ENCODE peak calls at places on chromosomes 16 and 17, in four cellular contexts. B is HepG2, S is GM12878, O is K562. P is an unnamed sample.
A peak's percentile ranks its signal among the peaks of the same experiment; 100 is the strongest.

GRCh38 chr16:19294156-19294649 is 8.7 kb downstream of the CLEC19A start:
- DNase-seq in B (no peak), S (peak; percentile 84), O (no peak), P (no peak)

GRCh38 chr17:5220074-5220473 is 14.6 kb downstream of the SCIMP start:
- DNase-seq in B (no peak), S (no peak), O (no peak), P (no peak)

GRCh38 chr17:79985951-79986391 is 49.7 kb downstream of the TBC1D16 start:
- DNase-seq in B (no peak), S (no peak), O (no peak), P (peak; percentile 87)

GRCh38 chr16:12095275-12096161 is 119.0 kb downstream of the SNX29 start:
- DNase-seq in B (peak; percentile 61), S (no peak), O (peak; percentile 77), P (peak; percentile 76)

GRCh38 chr17:4032738-4033137 is 68.5 kb upstream of the ATP2A3 start:
- DNase-seq in B (no peak), S (no peak), O (no peak), P (no peak)

GRCh38 chr17:49557204-49558024 is 18.3 kb upstream of the NXPH3 start:
- DNase-seq in B (peak; percentile 73), S (no peak), O (no peak), P (peak; percentile 81)

GRCh38 chr17:59292174-59292523 is 39.3 kb upstream of the YPEL2 start:
- DNase-seq in B (no peak), S (no peak), O (no peak), P (no peak)

GRCh38 chr17:69060835-69061234 is at the start of gene ABCA9:
- DNase-seq in B (no peak), S (no peak), O (no peak), P (no peak)

GRCh38 chr16:85564277-85565051 is 48.7 kb upstream of the GSE1 start:
- DNase-seq in B (no peak), S (no peak), O (no peak), P (no peak)

GRCh38 chr16:535446-536405 is 8.2 kb downstream of the CAPN15 start:
- DNase-seq in B (no peak), S (no peak), O (peak; percentile 67), P (no peak)

GRCh38 chr16:10308305-10309193 is 77.3 kb upstream of the ATF7IP2 start:
- DNase-seq in B (peak; percentile 61), S (peak; percentile 16), O (no peak), P (no peak)

GRCh38 chr16:12133738-12134137 is 157.2 kb downstream of the SNX29 start:
- DNase-seq in B (no peak), S (no peak), O (no peak), P (no peak)

GRCh38 chr16:12551946-12552345 is 251.7 kb downstream of the CPPED1 start:
- DNase-seq in B (no peak), S (no peak), O (no peak), P (no peak)

GRCh38 chr16:27721548-27722265 is 171.8 kb downstream of the KATNIP start:
- DNase-seq in B (peak; percentile 33), S (no peak), O (no peak), P (peak; percentile 63)

GRCh38 chr17:80737106-80738019 is 192.7 kb downstream of the RPTOR start:
- DNase-seq in B (no peak), S (peak; percentile 81), O (no peak), P (no peak)

GRCh38 chr17:77391668-77392375 is 251.1 kb downstream of the SEC14L1 start:
- DNase-seq in B (no peak), S (no peak), O (no peak), P (no peak)

GRCh38 chr17:4293572-4293971 is 29.8 kb upstream of the ANKFY1 start:
- DNase-seq in B (no peak), S (peak; percentile 19), O (no peak), P (no peak)

GRCh38 chr17:77535892-77536291 is 395.1 kb downstream of the SEC14L1 start:
- DNase-seq in B (no peak), S (no peak), O (peak; percentile 32), P (no peak)

GRCh38 chr16:54171855-54172537 is 114.6 kb downstream of the IRX3 start:
- DNase-seq in B (peak; percentile 46), S (no peak), O (no peak), P (no peak)

GRCh38 chr16:66890796-66891195 is 10.5 kb downstream of the PDP2 start:
- DNase-seq in B (no peak), S (no peak), O (no peak), P (no peak)

GRCh38 chr16:10242076-10242475 is 59.8 kb upstream of the GRIN2A start:
- DNase-seq in B (no peak), S (no peak), O (no peak), P (no peak)

GRCh38 chr17:19409509-19409908 is 1.5 kb upstream of the RNF112 start:
- DNase-seq in B (no peak), S (no peak), O (no peak), P (no peak)

DNA sequence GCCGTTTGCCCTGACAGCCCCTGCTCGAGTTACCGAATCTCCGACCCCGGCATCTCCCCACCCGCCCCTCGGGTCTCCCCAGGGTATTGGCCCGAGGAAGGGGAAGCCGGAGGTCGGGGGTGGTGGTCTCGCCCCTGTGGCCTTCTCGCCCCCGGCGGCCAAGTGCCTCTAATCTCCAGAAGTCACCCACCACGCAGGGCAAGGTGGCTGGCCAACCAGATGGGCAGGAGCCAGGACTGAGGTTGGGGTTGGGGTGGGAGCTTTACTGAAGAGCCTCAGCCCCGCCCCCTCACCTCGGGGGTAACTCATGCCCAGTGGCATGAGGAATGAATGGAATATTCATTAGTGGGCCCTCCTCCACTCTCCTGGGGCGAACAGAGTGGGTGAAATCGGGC is 634 bp downstream of the DHRS11 start:
- DNase-seq in B (no peak), S (no peak), O (peak; percentile 51), P (peak; percentile 71)
- TF ChIP-seq FOXM1 in B (no peak), S (no peak), O (no peak), P (no peak)

DNA sequence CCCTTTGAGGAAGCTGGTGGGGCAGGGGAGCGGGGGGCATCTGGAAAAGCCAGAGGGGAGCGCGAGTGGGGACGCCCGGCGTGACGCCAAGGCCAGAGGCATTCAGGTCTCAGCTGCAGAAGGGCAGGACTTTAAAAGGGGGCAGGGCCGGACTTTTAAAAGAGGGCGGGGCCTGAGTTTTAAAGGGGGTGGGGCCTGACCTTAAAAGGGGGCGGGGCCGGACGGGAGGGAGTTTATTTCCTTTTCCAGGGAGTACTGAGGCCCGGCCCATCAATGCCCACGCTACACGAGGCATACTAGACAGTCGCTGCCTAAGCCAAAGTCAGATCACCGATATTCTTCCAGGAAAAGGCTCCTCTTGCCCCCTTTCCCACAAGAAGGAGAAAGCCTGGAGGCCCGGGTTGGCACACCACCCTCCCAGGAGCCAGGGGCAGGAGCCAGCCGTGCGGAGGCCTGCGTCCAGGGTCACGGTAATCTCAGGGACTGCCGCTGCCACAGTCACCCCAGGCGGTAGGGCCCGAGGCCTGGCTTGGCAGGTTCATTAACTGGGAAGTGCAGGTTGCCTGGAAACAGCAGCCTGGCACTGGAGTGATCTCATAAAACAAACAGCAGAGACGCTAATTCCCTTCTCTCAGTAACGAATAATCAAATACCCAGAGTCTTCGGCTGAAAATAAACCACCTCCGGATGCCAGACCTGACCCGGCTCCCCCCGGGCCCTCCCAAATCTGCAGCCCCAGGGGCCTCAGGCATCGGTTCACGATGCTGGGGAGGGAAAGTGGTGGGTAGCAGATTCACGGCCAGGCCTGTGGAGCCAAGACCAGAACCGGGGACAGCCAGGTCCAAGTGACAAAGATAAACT is 90.7 kb downstream of the TIMM22 start:
- DNase-seq in B (no peak), S (no peak), O (peak; percentile 81), P (peak; percentile 89)
- TF ChIP-seq EP300 in B (no peak), S (no peak), O (no peak), P (peak; percentile 50)

GRCh38 chr17:65278050-65278819 is 141.1 kb downstream of the RGS9 start:
- DNase-seq in B (peak; percentile 70), S (no peak), O (peak; percentile 61), P (peak; percentile 89)

GRCh38 chr17:65279456-65279855 is 142.3 kb downstream of the RGS9 start:
- DNase-seq in B (no peak), S (no peak), O (no peak), P (no peak)

GRCh38 chr17:65278820-65279184 is 141.6 kb downstream of the RGS9 start:
- DNase-seq in B (no peak), S (no peak), O (no peak), P (no peak)

DNA sequence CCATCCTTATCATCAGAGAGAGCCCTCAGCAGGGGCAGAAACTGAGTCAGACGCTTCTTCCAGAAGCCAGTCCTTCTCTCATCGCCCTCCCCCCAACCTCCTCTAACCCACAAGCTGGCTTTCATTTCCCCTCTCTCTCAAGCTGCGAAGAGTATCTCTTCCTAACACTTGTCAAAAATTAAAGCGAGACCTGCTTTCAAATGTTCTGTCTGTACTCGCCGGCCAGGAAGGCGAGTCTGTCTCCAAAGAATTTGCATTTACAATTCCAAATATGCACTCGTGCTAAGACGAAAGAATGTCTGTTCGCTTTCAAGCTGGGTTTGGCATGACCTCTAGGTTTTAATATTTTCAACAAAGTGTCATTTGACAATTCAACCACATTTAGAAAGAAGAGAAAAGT is 140.4 kb downstream of the RGS9 start:
- DNase-seq in B (no peak), S (no peak), O (no peak), P (no peak)
- TF ChIP-seq FOXM1 in B (no peak), S (no peak), O (no peak), P (no peak)

DNA sequence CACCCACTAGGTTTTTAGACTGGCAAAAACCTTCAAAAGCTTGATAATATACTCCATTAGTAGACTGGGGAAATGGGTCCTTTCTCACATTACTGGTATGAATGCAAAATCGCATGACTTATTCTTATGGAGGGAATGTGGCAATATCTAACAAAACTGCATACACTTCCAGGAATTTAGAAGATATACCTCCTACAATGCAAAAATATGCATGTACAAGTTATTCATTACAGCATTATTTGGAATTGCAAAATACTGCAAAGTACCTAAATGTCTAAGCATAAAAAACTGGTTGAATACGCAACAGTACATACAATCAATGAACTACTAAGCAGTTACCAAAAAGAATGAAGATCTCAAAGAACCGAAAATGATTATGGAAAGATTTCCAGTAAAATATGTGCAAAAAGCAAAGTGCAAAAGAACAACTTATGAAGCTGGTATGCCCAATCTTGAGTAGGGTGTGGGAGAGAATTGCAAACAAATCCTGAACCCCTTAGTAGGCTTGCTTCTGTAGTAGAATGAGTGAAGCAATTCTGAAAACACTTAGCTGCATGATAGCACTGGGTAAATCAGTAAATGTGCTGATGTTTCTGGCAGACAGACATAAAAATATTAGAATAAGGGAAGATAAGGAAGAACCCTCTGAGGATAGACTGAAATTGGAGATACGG is 180.1 kb downstream of the PARN start:
- DNase-seq in B (no peak), S (no peak), O (no peak), P (no peak)
- TF ChIP-seq EP300 in B (no peak), S (no peak), O (no peak), P (no peak)

GRCh38 chr17:11404877-11405276 is 163.9 kb downstream of the SHISA6 start:
- DNase-seq in B (no peak), S (no peak), O (no peak), P (no peak)

GRCh38 chr17:11404431-11404830 is 163.4 kb downstream of the SHISA6 start:
- DNase-seq in B (no peak), S (no peak), O (no peak), P (no peak)
- TF ChIP-seq FOXM1 in B (no peak), S (no peak), O (no peak), P (no peak)

GRCh38 chr17:31448467-31449077 is 57.1 kb downstream of the RAB11FIP4 start:
- DNase-seq in B (no peak), S (no peak), O (no peak), P (no peak)
- TF ChIP-seq EP300 in B (no peak), S (no peak), O (no peak), P (no peak)